ENCODE peak calls at places on chromosome X, in four cellular contexts. Y is suprapubic skin, L is A549, B is IMR-90. G is an unnamed sample.
A peak's percentile ranks its signal among the peaks of the same experiment; 100 is the strongest.

GRCh38 chrX:118459494-118459893 is 36.1 kb upstream of the DOCK11 start:
- DNase-seq in Y (no peak), L (peak; percentile 47), B (peak; percentile 47), G (no peak)

GRCh38 chrX:13506574-13506973 is 62.8 kb upstream of the EGFL6 start:
- DNase-seq in Y (no peak), L (peak; percentile 55), B (peak; percentile 61), G (no peak)

GRCh38 chrX:143429021-143429570 is 88.2 kb downstream of the SPANXN3 start:
- DNase-seq in Y (no peak), L (no peak), B (no peak), G (no peak)

GRCh38 chrX:77014655-77015377 is 432.4 kb upstream of the FGF16 start:
- DNase-seq in Y (no peak), L (peak; percentile 31), B (no peak), G (no peak)

GRCh38 chrX:72142094-72142843 is 10.6 kb upstream of the RTL5 start:
- DNase-seq in Y (no peak), L (no peak), B (no peak), G (no peak)

GRCh38 chrX:119236599-119237525 is 777 bp downstream of the PGRMC1 start:
- DNase-seq in Y (peak; percentile 71), L (peak; percentile 51), B (peak; percentile 74), G (peak; percentile 86)

GRCh38 chrX:74419861-74420193 is 1.5 kb upstream of the SLC16A2 start:
- DNase-seq in Y (no peak), L (no peak), B (no peak), G (no peak)

GRCh38 chrX:136028383-136028984 is 43.2 kb downstream of the SLC9A6 start:
- DNase-seq in Y (no peak), L (peak; percentile 55), B (peak; percentile 74), G (no peak)

GRCh38 chrX:9339603-9340569 is 125.0 kb upstream of the TBL1X start:
- DNase-seq in Y (peak; percentile 66), L (no peak), B (no peak), G (peak; percentile 16)

GRCh38 chrX:150361070-150361776 is 1.9 kb upstream of the MAMLD1 start:
- DNase-seq in Y (no peak), L (peak; percentile 45), B (peak; percentile 26), G (no peak)

DNA sequence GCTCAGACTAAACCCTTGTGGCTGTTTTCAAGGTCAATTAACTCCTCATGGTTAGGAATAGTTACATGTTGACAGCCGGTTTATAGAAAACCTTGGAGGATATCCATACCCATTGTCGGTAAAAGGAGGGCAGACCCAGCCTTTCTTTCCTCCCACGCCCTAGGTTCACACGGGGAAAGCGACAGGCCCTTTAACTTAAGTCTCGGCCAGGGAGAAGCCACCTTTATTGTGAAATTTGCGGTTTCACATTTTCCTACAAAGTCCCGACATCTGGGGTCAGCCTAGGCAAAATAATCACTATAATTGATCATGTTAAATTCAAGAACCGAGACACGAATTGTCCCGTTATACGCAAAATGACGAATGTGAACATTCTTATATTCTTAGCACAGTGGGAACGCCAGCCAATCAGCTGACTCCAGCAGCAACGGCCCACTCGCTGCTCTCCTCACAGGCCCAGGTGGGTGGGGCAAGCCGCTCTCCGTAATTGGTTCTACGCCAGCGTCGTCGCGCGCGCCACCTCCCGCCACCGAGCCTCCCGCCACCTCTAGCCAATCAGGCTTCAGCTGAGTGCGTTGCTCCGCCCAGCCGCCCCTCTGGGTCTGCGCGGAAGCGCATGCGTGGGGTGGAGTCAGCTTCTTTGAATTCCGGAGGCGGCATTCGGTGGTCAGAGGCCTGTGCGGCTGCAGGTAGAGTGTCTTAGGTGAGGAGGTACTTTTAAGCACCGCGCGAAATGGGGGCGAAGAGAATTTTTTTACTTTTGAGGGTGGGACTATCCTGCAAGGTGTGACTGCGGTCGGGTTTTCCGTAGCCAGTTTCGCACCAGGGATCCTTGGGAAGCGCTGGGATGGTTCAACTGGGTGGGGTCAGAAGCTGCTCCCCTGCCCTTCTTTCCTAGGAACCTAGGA is at the start of gene CENPI:
- DNase-seq in Y (peak; percentile 92), L (peak; percentile 97), B (peak; percentile 89), G (peak; percentile 98)
- TF ChIP-seq POLR2A in Y (no peak), L (peak; percentile 7), B (peak; percentile 66), G (no peak)

GRCh38 chrX:14528629-14529287 is 578 bp upstream of the GLRA2 start:
- DNase-seq in Y (no peak), L (peak; percentile 61), B (peak; percentile 5), G (peak; percentile 26)
- TF ChIP-seq CTCF in Y (no peak), L (peak; percentile 46), B (peak; percentile 32), G (no peak)

GRCh38 chrX:154836163-154836562 is 1.7 kb upstream of the SMIM9 start:
- DNase-seq in Y (no peak), L (no peak), B (no peak), G (no peak)
- TF ChIP-seq POLR2A in Y (no peak), L (no peak), B (no peak), G (no peak)

DNA sequence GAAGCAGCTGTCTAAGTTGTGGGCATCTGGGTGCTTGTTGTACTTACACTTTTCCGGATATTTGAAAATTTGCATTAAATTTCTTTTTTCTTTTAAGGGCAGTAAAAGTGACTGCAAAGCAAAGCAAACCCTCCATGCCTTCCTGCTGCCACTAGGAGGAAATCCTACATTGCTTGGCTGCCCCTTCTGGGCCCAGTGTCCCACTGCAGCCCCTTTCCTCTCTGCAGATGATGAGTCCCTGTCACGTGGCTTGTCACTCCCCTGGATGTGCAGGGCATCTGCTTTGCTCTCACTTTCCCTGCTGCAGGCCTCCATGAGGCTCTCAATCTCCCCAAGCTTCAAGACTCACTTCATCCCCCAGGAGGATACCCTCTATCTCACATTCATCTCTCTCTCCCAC is 12.7 kb downstream of the TSR2 start:
- DNase-seq in Y (no peak), L (peak; percentile 45), B (peak; percentile 8), G (no peak)
- TF ChIP-seq CTCF in Y (no peak), L (no peak), B (peak; percentile 35), G (no peak)

GRCh38 chrX:1661922-1662221 is 47.0 kb downstream of the ASMT start:
- DNase-seq in Y (no peak), L (no peak), B (no peak), G (no peak)
- TF ChIP-seq POLR2A in Y (no peak), L (no peak), B (no peak), G (no peak)

GRCh38 chrX:112148397-112148796 is 65.8 kb upstream of the TRPC5 start:
- DNase-seq in Y (no peak), L (no peak), B (no peak), G (no peak)

GRCh38 chrX:112147206-112147605 is 64.6 kb upstream of the TRPC5 start:
- DNase-seq in Y (no peak), L (peak; percentile 1), B (peak; percentile 29), G (no peak)
- TF ChIP-seq CTCF in Y (no peak), L (peak; percentile 9), B (peak; percentile 54), G (no peak)

GRCh38 chrX:107674480-107675364 is 46.4 kb downstream of the PRPS1 start:
- DNase-seq in Y (peak; percentile 95), L (no peak), B (no peak), G (peak; percentile 92)
- TF ChIP-seq POLR2A in Y (peak; percentile 18), L (no peak), B (no peak), G (no peak)

DNA sequence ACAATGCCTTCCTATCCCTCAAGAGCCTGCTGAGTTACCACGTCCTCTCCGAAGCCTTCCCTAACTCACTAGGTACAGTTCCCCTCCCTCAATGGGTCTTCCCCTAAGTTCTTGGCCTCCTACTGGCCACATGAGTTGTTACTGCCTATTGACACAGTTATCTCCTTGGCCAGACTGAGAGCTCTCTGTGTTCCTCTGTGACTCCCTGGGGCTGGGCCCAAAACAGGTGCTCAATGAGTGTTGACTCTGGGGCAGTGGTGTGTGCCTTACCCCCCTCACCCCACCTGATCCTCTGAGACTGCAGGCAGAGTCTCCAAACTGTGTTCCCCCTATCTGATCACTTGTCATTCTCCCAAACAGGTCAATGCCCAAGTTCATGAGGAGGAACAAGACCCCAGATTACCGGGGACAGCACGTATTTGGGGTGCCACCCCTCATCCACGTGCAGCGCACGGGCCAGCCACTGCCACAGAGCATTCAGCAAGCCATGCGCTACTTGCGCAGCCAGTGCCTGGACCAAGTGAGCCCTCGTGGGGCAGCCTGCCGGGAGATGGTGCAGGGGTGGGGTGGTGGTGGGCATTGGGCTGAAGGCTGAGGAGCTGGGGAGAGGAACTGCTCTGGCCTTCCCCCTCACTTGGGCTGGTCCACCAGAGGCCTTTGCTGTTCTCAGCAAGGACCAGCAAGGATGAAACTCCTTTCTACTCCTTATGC is 72.6 kb downstream of the STARD8 start:
- DNase-seq in Y (peak; percentile 35), L (peak; percentile 16), B (no peak), G (peak; percentile 57)
- TF ChIP-seq CTCF in Y (no peak), L (no peak), B (peak; percentile 8), G (no peak)

GRCh38 chrX:71068052-71068918 is at the start of gene SNX12:
- DNase-seq in Y (peak; percentile 93), L (peak; percentile 97), B (peak; percentile 94), G (peak; percentile 97)
- TF ChIP-seq POLR2A in Y (no peak), L (peak; percentile 53), B (peak; percentile 34), G (no peak)

DNA sequence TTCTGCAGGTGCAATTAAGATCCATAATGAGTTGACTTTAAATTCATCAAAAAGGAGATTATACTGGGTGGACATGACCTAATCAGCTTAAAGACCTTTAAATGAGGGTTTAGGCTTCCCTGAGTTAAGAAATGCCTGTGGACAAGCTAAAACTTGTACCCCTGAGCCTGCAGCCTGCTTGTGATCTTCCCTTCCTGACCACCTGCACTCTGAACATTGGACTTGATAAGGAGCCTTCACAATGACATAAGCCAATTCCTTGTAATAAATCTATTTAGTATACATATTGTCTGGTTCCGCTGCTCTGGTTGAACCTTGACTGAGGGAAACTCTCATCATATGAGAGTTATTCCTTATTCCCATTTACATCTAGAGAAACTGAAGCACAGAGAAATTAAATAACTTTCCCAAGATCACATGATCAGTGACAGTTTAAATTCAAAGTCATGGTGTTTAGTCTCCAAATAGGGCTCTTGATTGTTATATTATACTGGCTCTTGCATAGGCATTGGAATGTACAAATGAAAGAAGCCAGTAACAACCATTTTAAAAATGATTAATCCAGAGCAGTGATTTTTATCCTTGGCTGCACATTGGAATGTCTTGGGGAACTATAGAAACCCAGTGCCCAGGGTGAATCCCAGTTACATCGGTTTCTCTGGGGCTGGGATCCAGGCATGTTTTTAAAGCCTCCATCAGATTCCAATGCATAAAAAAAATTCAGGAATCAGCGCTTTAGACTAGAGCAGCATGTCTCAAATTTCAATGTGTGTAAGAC is 136.1 kb downstream of the MSL3 start:
- DNase-seq in Y (no peak), L (no peak), B (no peak), G (no peak)
- TF ChIP-seq CTCF in Y (no peak), L (no peak), B (no peak), G (no peak)

G was measured in lower leg skin.